ENCODE peak calls at places on chromosomes 1 and 21, in nine cellular contexts. V, Z, J, M, X, H, Q, A and I are unnamed samples.

GRCh38 chr1:71587961-71588360 is 507.1 kb upstream of the ZRANB2 start:
- DNase-seq in M (peak), Z (peak), H (peak), V (peak), A (no peak), J (no peak), Q (no peak), X (peak), I (peak)

GRCh38 chr1:246295968-246296367 is 211.1 kb downstream of the SMYD3 start:
- DNase-seq in Z (no peak), Q (no peak), A (no peak), V (no peak), J (no peak), H (no peak), X (no peak), M (no peak), I (no peak)

GRCh38 chr1:247493106-247493505 is 35.2 kb upstream of the OR2B11 start:
- DNase-seq in M (no peak), H (no peak), Q (no peak), A (no peak), J (no peak), V (no peak), X (no peak), Z (no peak), I (no peak)

GRCh38 chr21:41321211-41321907 is 4.8 kb downstream of the FAM3B start:
- DNase-seq in J (no peak), Z (peak), A (no peak), M (no peak), Q (peak), V (no peak), H (no peak), X (no peak), I (no peak)

GRCh38 chr1:248807067-248807737 is 18.5 kb downstream of the SH3BP5L start:
- DNase-seq in A (peak), M (peak), X (peak), Q (peak), Z (peak), H (peak), V (peak), J (peak), I (peak)

GRCh38 chr1:89615676-89616598 is 17.0 kb upstream of the LRRC8C start:
- DNase-seq in V (peak), A (peak), H (peak), Q (peak), J (peak), Z (peak), M (no peak), X (no peak), I (peak)

GRCh38 chr21:40118527-40118926 is 251.3 kb downstream of the PCP4 start:
- DNase-seq in Q (no peak), M (no peak), A (no peak), J (no peak), X (no peak), H (peak), V (peak), Z (no peak), I (no peak)

GRCh38 chr1:91689586-91690481 is 189.2 kb downstream of the CDC7 start:
- DNase-seq in Q (no peak), H (no peak), J (no peak), X (no peak), M (no peak), V (no peak), Z (no peak), A (no peak), I (peak)

GRCh38 chr21:43355925-43356289 is 71.0 kb downstream of the SIK1 start:
- DNase-seq in J (no peak), V (no peak), Z (no peak), H (no peak), X (peak), A (no peak), M (no peak), Q (peak), I (no peak)

GRCh38 chr1:178101266-178101630 is 7.3 kb downstream of the RASAL2 start:
- DNase-seq in H (no peak), Z (no peak), M (no peak), J (no peak), Q (no peak), A (no peak), V (no peak), X (no peak), I (no peak)

GRCh38 chr1:85320371-85321131 is 44.1 kb upstream of the BCL10 start:
- DNase-seq in Q (no peak), X (no peak), J (no peak), M (no peak), Z (no peak), V (no peak), H (peak), A (no peak), I (peak)

GRCh38 chr1:214006845-214007244 is 19.1 kb downstream of the PROX1 start:
- DNase-seq in M (no peak), X (no peak), V (no peak), J (no peak), Z (no peak), Q (no peak), A (no peak), H (no peak), I (no peak)

GRCh38 chr1:92399076-92399475 is 87.6 kb downstream of the GFI1 start:
- DNase-seq in J (no peak), M (no peak), Q (peak), X (no peak), Z (no peak), A (no peak), V (no peak), H (no peak), I (peak)

GRCh38 chr1:223667484-223668182 is 2.1 kb upstream of the CAPN8 start:
- DNase-seq in V (no peak), A (no peak), X (no peak), M (no peak), Q (no peak), J (no peak), Z (no peak), H (peak), I (peak)

GRCh38 chr1:31843506-31843905 is 27.7 kb upstream of the SPOCD1 start:
- DNase-seq in M (no peak), Z (no peak), Q (peak), X (no peak), A (no peak), V (peak), H (peak), J (peak), I (peak)

GRCh38 chr1:117365350-117366280 is 1.6 kb upstream of the MAN1A2 start:
- DNase-seq in J (no peak), X (no peak), Z (no peak), V (no peak), Q (peak), H (peak), A (no peak), M (no peak), I (peak)

GRCh38 chr1:170929412-170929834 is 5.9 kb upstream of the MROH9 start:
- DNase-seq in M (no peak), Q (no peak), H (no peak), Z (no peak), J (no peak), A (no peak), V (peak), X (no peak), I (peak)

GRCh38 chr1:205275133-205275532 is 46.4 kb downstream of the NUAK2 start:
- DNase-seq in H (no peak), Z (peak), Q (no peak), A (no peak), V (no peak), J (no peak), M (no peak), X (no peak), I (no peak)

GRCh38 chr1:150484431-150484830 is 2.8 kb upstream of the TARS2 start:
- DNase-seq in X (no peak), Q (no peak), J (no peak), Z (no peak), M (no peak), V (no peak), H (peak), A (no peak), I (peak)

GRCh38 chr1:229448845-229449244 is 15.0 kb upstream of the ACTA1 start:
- DNase-seq in J (no peak), H (no peak), V (no peak), Z (no peak), A (no peak), Q (no peak), X (no peak), M (no peak), I (no peak)

GRCh38 chr1:167629681-167630567 is at the start of gene RCSD1:
- DNase-seq in M (peak), X (no peak), H (no peak), V (peak), J (no peak), Z (peak), Q (peak), A (peak), I (peak)

DNA sequence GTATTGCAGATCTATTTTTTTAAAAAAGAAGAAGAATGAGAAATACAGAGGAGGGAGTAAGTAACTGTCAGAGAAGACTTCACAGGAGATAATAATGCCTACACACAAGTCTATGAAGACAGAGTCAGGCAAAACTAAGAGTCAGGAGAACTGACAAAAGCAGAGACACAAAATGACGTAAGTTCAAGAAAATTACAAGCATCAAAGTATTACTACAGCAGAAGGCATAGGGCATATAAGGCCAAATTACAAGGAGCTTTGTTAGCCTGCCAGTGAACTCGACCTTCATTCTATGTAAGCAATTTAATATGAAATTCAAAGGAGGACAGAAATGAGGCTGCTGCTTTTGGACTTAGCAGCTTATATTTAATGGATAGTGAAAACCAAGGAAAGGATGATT is 23.7 kb downstream of the FAF1 start:
- DNase-seq in H (no peak), J (no peak), M (no peak), X (no peak), A (no peak), V (no peak), Q (no peak), Z (no peak), I (no peak)
- TF ChIP-seq EZH2phosphoT487 in H (no peak), J (no peak), M (no peak), X (no peak), A (no peak), V (no peak), Q (no peak), Z (no peak), I (no peak)

GRCh38 chr1:226945106-226945857 is 5.2 kb downstream of the COQ8A start:
- DNase-seq in M (peak), X (peak), V (peak), H (no peak), A (no peak), Z (no peak), J (no peak), Q (no peak), I (no peak)
- TF ChIP-seq EZH2phosphoT487 in M (no peak), X (peak), V (no peak), H (no peak), A (no peak), Z (no peak), J (no peak), Q (no peak), I (no peak)

GRCh38 chr1:12426030-12426429 is 192.0 kb downstream of the DHRS3 start:
- DNase-seq in H (no peak), A (no peak), M (no peak), V (no peak), X (no peak), Q (no peak), J (no peak), Z (no peak), I (peak)
- TF ChIP-seq EZH2phosphoT487 in H (no peak), A (no peak), M (no peak), V (no peak), X (no peak), Q (no peak), J (no peak), Z (no peak), I (no peak)

GRCh38 chr1:35932941-35933340 is 2.0 kb downstream of the AGO3 start:
- DNase-seq in M (no peak), Z (no peak), V (no peak), H (no peak), Q (no peak), A (no peak), X (no peak), J (no peak), I (no peak)

GRCh38 chr1:35936828-35937227 is 5.9 kb downstream of the AGO3 start:
- DNase-seq in V (no peak), J (no peak), H (no peak), Z (no peak), M (no peak), Q (no peak), A (no peak), X (no peak), I (peak)

GRCh38 chr1:35935989-35936388 is 5.1 kb downstream of the AGO3 start:
- DNase-seq in V (no peak), Z (peak), J (no peak), A (peak), Q (no peak), M (no peak), H (no peak), X (no peak), I (no peak)

GRCh38 chr1:35932158-35932636 is 1.3 kb downstream of the AGO3 start:
- DNase-seq in V (no peak), Q (no peak), M (no peak), Z (no peak), H (no peak), A (no peak), X (no peak), J (no peak), I (peak)

DNA sequence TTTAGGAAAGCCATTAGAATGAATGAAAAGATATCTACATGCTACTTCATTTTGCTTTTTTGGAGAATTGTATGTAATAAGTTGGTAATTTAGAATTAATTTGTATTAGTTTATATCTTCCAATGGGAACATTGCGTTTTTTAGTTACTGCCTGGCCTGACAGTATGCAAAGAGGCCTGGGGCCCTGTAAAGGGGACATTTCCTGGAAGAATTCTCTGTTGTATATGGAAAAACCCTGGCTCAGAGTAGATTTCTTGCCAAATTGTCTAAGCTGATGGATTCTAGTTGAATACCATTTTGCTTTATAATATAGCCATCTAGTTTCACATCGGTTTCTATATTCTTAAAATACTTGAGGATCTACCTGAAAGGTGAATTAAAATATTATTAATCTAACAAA is 4.5 kb downstream of the AGO3 start:
- DNase-seq in Q (no peak), V (peak), J (no peak), A (peak), X (peak), M (no peak), H (no peak), Z (no peak), I (peak)
- TF ChIP-seq EZH2phosphoT487 in Q (no peak), V (no peak), J (no peak), A (no peak), X (no peak), M (no peak), H (no peak), Z (no peak), I (no peak)

DNA sequence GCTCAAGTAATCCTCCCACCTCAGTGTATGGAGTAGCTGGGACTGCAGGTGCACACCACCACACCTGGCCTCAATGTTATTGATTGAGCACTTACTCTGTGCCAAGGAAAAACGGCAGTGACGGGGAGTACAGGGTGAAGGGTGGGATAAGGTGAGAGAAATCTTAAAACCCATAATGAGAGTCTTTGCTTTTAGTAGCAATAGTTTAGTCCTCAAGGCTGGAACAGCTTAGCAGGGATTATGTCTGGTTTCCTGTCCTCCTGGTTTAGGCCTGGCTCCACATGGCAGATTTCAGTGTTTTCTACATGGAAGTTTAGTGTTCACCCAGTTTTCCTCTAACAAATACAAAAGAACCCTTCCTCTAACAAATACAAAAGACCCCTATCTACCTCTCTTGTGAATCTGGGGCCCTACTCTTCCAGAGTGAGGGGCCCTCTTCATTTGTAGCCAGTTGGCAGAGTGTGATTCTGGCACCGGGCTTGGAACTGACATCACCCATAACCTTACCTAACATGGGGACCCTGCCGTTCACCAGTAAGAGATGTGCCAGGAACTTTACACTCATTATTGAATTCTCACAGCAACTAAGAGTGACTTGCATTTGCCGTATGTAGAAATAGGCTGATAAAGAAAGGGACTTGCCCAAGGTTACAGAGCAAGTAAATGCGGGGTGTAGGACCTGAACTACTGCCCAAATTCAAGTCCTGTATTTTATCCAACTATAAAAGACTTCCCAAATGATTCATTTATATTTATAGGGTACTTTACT is 6.9 kb downstream of the ZNF691 start:
- DNase-seq in H (peak), Z (no peak), Q (no peak), V (no peak), M (no peak), A (no peak), X (no peak), J (no peak), I (no peak)
- TF ChIP-seq EZH2phosphoT487 in H (no peak), Z (no peak), Q (no peak), V (no peak), M (no peak), A (no peak), X (no peak), J (no peak), I (no peak)

GRCh38 chr1:15908597-15908996 is 61.1 kb downstream of the SPEN start:
- DNase-seq in X (no peak), J (no peak), M (no peak), A (no peak), H (no peak), Z (no peak), Q (no peak), V (no peak), I (no peak)

GRCh38 chr1:15900662-15901279 is 53.3 kb downstream of the SPEN start:
- DNase-seq in V (peak), M (no peak), X (no peak), Q (no peak), A (no peak), H (no peak), J (no peak), Z (no peak), I (no peak)

GRCh38 chr1:15899266-15899665 is 51.8 kb downstream of the SPEN start:
- DNase-seq in Q (no peak), Z (no peak), J (no peak), H (no peak), V (no peak), A (no peak), X (no peak), M (no peak), I (no peak)

GRCh38 chr1:15902882-15903281 is 55.4 kb downstream of the SPEN start:
- DNase-seq in Q (no peak), Z (no peak), M (no peak), A (no peak), H (peak), J (no peak), V (no peak), X (no peak), I (peak)
- TF ChIP-seq EZH2phosphoT487 in Q (no peak), Z (no peak), M (no peak), A (no peak), H (no peak), J (no peak), V (no peak), X (no peak), I (no peak)